ENCODE peak calls at places on chromosomes 3 and 15, in nine cellular contexts. One of them, this sample, is unnamed.

GRCh38 chr15:87365221-87365620 is 891.3 kb downstream of the NTRK3 start:
- DNase-seq in iPS-NIHi11: no peak
- DNase-seq in CD4-positive, CD25-positive, alpha-beta regulatory T cell: no peak
- DNase-seq in activated CD4-positive, CD25-positive, alpha-beta regulatory T cell: no peak
- DNase-seq in K562: no peak
- DNase-seq in GM03348: peak
- DNase-seq in activated CD8-positive, alpha-beta memory T cell treated with anti-CD3 and anti-CD28 coated beads for 1 hour: no peak
- DNase-seq in kidney tubule cell: peak
- DNase-seq in neuronal stem cell: no peak
- DNase-seq in this sample: no peak

GRCh38 chr3:4897765-4898453 is 81.3 kb upstream of the BHLHE40 start:
- DNase-seq in iPS-NIHi11: no peak
- DNase-seq in CD4-positive, CD25-positive, alpha-beta regulatory T cell: no peak
- DNase-seq in activated CD4-positive, CD25-positive, alpha-beta regulatory T cell: no peak
- DNase-seq in K562: no peak
- DNase-seq in GM03348: peak
- DNase-seq in activated CD8-positive, alpha-beta memory T cell treated with anti-CD3 and anti-CD28 coated beads for 1 hour: no peak
- DNase-seq in kidney tubule cell: no peak
- DNase-seq in neuronal stem cell: no peak
- DNase-seq in this sample: no peak

GRCh38 chr15:38130739-38131498 is 121.7 kb upstream of the SPRED1 start:
- DNase-seq in iPS-NIHi11: peak
- DNase-seq in CD4-positive, CD25-positive, alpha-beta regulatory T cell: no peak
- DNase-seq in activated CD4-positive, CD25-positive, alpha-beta regulatory T cell: no peak
- DNase-seq in K562: peak
- DNase-seq in GM03348: peak
- DNase-seq in activated CD8-positive, alpha-beta memory T cell treated with anti-CD3 and anti-CD28 coated beads for 1 hour: no peak
- DNase-seq in kidney tubule cell: peak
- DNase-seq in neuronal stem cell: no peak
- DNase-seq in this sample: no peak

GRCh38 chr3:115912372-115912771 is 289.1 kb downstream of the GAP43 start:
- DNase-seq in iPS-NIHi11: no peak
- DNase-seq in CD4-positive, CD25-positive, alpha-beta regulatory T cell: no peak
- DNase-seq in activated CD4-positive, CD25-positive, alpha-beta regulatory T cell: no peak
- DNase-seq in K562: no peak
- DNase-seq in GM03348: no peak
- DNase-seq in activated CD8-positive, alpha-beta memory T cell treated with anti-CD3 and anti-CD28 coated beads for 1 hour: no peak
- DNase-seq in kidney tubule cell: peak
- DNase-seq in neuronal stem cell: no peak
- DNase-seq in this sample: no peak

GRCh38 chr3:169387751-169388696 is 275.5 kb downstream of the MECOM start:
- DNase-seq in iPS-NIHi11: no peak
- DNase-seq in CD4-positive, CD25-positive, alpha-beta regulatory T cell: no peak
- DNase-seq in activated CD4-positive, CD25-positive, alpha-beta regulatory T cell: no peak
- DNase-seq in K562: no peak
- DNase-seq in GM03348: no peak
- DNase-seq in activated CD8-positive, alpha-beta memory T cell treated with anti-CD3 and anti-CD28 coated beads for 1 hour: no peak
- DNase-seq in kidney tubule cell: peak
- DNase-seq in neuronal stem cell: no peak
- DNase-seq in this sample: no peak

GRCh38 chr3:184323696-184324095 is 9.3 kb downstream of the EIF4G1 start:
- DNase-seq in iPS-NIHi11: peak
- DNase-seq in CD4-positive, CD25-positive, alpha-beta regulatory T cell: no peak
- DNase-seq in activated CD4-positive, CD25-positive, alpha-beta regulatory T cell: no peak
- DNase-seq in K562: no peak
- DNase-seq in GM03348: no peak
- DNase-seq in activated CD8-positive, alpha-beta memory T cell treated with anti-CD3 and anti-CD28 coated beads for 1 hour: no peak
- DNase-seq in kidney tubule cell: no peak
- DNase-seq in neuronal stem cell: no peak
- DNase-seq in this sample: no peak

GRCh38 chr3:17442332-17443049 is 299.9 kb downstream of the TBC1D5 start:
- DNase-seq in iPS-NIHi11: no peak
- DNase-seq in CD4-positive, CD25-positive, alpha-beta regulatory T cell: no peak
- DNase-seq in activated CD4-positive, CD25-positive, alpha-beta regulatory T cell: no peak
- DNase-seq in K562: peak
- DNase-seq in GM03348: no peak
- DNase-seq in activated CD8-positive, alpha-beta memory T cell treated with anti-CD3 and anti-CD28 coated beads for 1 hour: no peak
- DNase-seq in kidney tubule cell: peak
- DNase-seq in neuronal stem cell: no peak
- DNase-seq in this sample: no peak

GRCh38 chr3:54773251-54773650 is 154.6 kb downstream of the LRTM1 start:
- DNase-seq in iPS-NIHi11: no peak
- DNase-seq in CD4-positive, CD25-positive, alpha-beta regulatory T cell: no peak
- DNase-seq in activated CD4-positive, CD25-positive, alpha-beta regulatory T cell: no peak
- DNase-seq in K562: no peak
- DNase-seq in GM03348: no peak
- DNase-seq in activated CD8-positive, alpha-beta memory T cell treated with anti-CD3 and anti-CD28 coated beads for 1 hour: no peak
- DNase-seq in kidney tubule cell: no peak
- DNase-seq in neuronal stem cell: no peak
- DNase-seq in this sample: no peak

GRCh38 chr3:53819163-53819868 is 26.9 kb downstream of the CHDH start:
- DNase-seq in iPS-NIHi11: no peak
- DNase-seq in CD4-positive, CD25-positive, alpha-beta regulatory T cell: no peak
- DNase-seq in activated CD4-positive, CD25-positive, alpha-beta regulatory T cell: no peak
- DNase-seq in K562: no peak
- DNase-seq in GM03348: no peak
- DNase-seq in activated CD8-positive, alpha-beta memory T cell treated with anti-CD3 and anti-CD28 coated beads for 1 hour: no peak
- DNase-seq in kidney tubule cell: no peak
- DNase-seq in neuronal stem cell: no peak
- DNase-seq in this sample: no peak

GRCh38 chr3:152232679-152233078 is 36.0 kb upstream of the MBNL1 start:
- DNase-seq in iPS-NIHi11: no peak
- DNase-seq in CD4-positive, CD25-positive, alpha-beta regulatory T cell: no peak
- DNase-seq in activated CD4-positive, CD25-positive, alpha-beta regulatory T cell: no peak
- DNase-seq in K562: no peak
- DNase-seq in GM03348: no peak
- DNase-seq in activated CD8-positive, alpha-beta memory T cell treated with anti-CD3 and anti-CD28 coated beads for 1 hour: no peak
- DNase-seq in kidney tubule cell: no peak
- DNase-seq in neuronal stem cell: no peak
- DNase-seq in this sample: no peak

GRCh38 chr15:71496336-71496955 is 313.9 kb upstream of the NR2E3 start:
- DNase-seq in iPS-NIHi11: no peak
- DNase-seq in CD4-positive, CD25-positive, alpha-beta regulatory T cell: no peak
- DNase-seq in activated CD4-positive, CD25-positive, alpha-beta regulatory T cell: no peak
- DNase-seq in K562: no peak
- DNase-seq in GM03348: peak
- DNase-seq in activated CD8-positive, alpha-beta memory T cell treated with anti-CD3 and anti-CD28 coated beads for 1 hour: no peak
- DNase-seq in kidney tubule cell: no peak
- DNase-seq in neuronal stem cell: no peak
- DNase-seq in this sample: no peak

GRCh38 chr3:136018876-136019275 is 53.3 kb downstream of the PPP2R3A start:
- DNase-seq in iPS-NIHi11: no peak
- DNase-seq in CD4-positive, CD25-positive, alpha-beta regulatory T cell: no peak
- DNase-seq in activated CD4-positive, CD25-positive, alpha-beta regulatory T cell: no peak
- DNase-seq in K562: no peak
- DNase-seq in GM03348: peak
- DNase-seq in activated CD8-positive, alpha-beta memory T cell treated with anti-CD3 and anti-CD28 coated beads for 1 hour: no peak
- DNase-seq in kidney tubule cell: no peak
- DNase-seq in neuronal stem cell: no peak
- DNase-seq in this sample: no peak

GRCh38 chr3:177777699-177778098 is 580.4 kb upstream of the TBL1XR1 start:
- DNase-seq in iPS-NIHi11: peak
- DNase-seq in CD4-positive, CD25-positive, alpha-beta regulatory T cell: peak
- DNase-seq in activated CD4-positive, CD25-positive, alpha-beta regulatory T cell: no peak
- DNase-seq in K562: peak
- DNase-seq in GM03348: no peak
- DNase-seq in activated CD8-positive, alpha-beta memory T cell treated with anti-CD3 and anti-CD28 coated beads for 1 hour: no peak
- DNase-seq in kidney tubule cell: peak
- DNase-seq in neuronal stem cell: peak
- DNase-seq in this sample: no peak

GRCh38 chr15:40925863-40926658 is 3.1 kb upstream of the DLL4 start:
- DNase-seq in iPS-NIHi11: no peak
- DNase-seq in CD4-positive, CD25-positive, alpha-beta regulatory T cell: no peak
- DNase-seq in activated CD4-positive, CD25-positive, alpha-beta regulatory T cell: no peak
- DNase-seq in K562: peak
- DNase-seq in GM03348: peak
- DNase-seq in activated CD8-positive, alpha-beta memory T cell treated with anti-CD3 and anti-CD28 coated beads for 1 hour: no peak
- DNase-seq in kidney tubule cell: no peak
- DNase-seq in neuronal stem cell: no peak
- DNase-seq in this sample: no peak

GRCh38 chr15:45773149-45773548 is 138.3 kb downstream of the SQOR start:
- DNase-seq in iPS-NIHi11: no peak
- DNase-seq in CD4-positive, CD25-positive, alpha-beta regulatory T cell: no peak
- DNase-seq in activated CD4-positive, CD25-positive, alpha-beta regulatory T cell: no peak
- DNase-seq in K562: no peak
- DNase-seq in GM03348: no peak
- DNase-seq in activated CD8-positive, alpha-beta memory T cell treated with anti-CD3 and anti-CD28 coated beads for 1 hour: no peak
- DNase-seq in kidney tubule cell: no peak
- DNase-seq in neuronal stem cell: no peak
- DNase-seq in this sample: no peak

GRCh38 chr3:27794211-27794610 is 72.1 kb upstream of the EOMES start:
- DNase-seq in iPS-NIHi11: no peak
- DNase-seq in CD4-positive, CD25-positive, alpha-beta regulatory T cell: no peak
- DNase-seq in activated CD4-positive, CD25-positive, alpha-beta regulatory T cell: no peak
- DNase-seq in K562: no peak
- DNase-seq in GM03348: no peak
- DNase-seq in activated CD8-positive, alpha-beta memory T cell treated with anti-CD3 and anti-CD28 coated beads for 1 hour: no peak
- DNase-seq in kidney tubule cell: no peak
- DNase-seq in neuronal stem cell: no peak
- DNase-seq in this sample: no peak

GRCh38 chr3:143565943-143566342 is 282.3 kb downstream of the SLC9A9 start:
- DNase-seq in iPS-NIHi11: no peak
- DNase-seq in CD4-positive, CD25-positive, alpha-beta regulatory T cell: no peak
- DNase-seq in activated CD4-positive, CD25-positive, alpha-beta regulatory T cell: no peak
- DNase-seq in K562: no peak
- DNase-seq in GM03348: no peak
- DNase-seq in activated CD8-positive, alpha-beta memory T cell treated with anti-CD3 and anti-CD28 coated beads for 1 hour: no peak
- DNase-seq in kidney tubule cell: no peak
- DNase-seq in neuronal stem cell: no peak
- DNase-seq in this sample: no peak

GRCh38 chr3:9196009-9196408 is 53.4 kb downstream of the SRGAP3 start:
- DNase-seq in iPS-NIHi11: peak
- DNase-seq in CD4-positive, CD25-positive, alpha-beta regulatory T cell: no peak
- DNase-seq in activated CD4-positive, CD25-positive, alpha-beta regulatory T cell: no peak
- DNase-seq in K562: no peak
- DNase-seq in GM03348: no peak
- DNase-seq in activated CD8-positive, alpha-beta memory T cell treated with anti-CD3 and anti-CD28 coated beads for 1 hour: no peak
- DNase-seq in kidney tubule cell: no peak
- DNase-seq in neuronal stem cell: peak
- DNase-seq in this sample: no peak

GRCh38 chr3:62233065-62233464 is 140.3 kb downstream of the FEZF2 start:
- DNase-seq in iPS-NIHi11: peak
- DNase-seq in CD4-positive, CD25-positive, alpha-beta regulatory T cell: no peak
- DNase-seq in activated CD4-positive, CD25-positive, alpha-beta regulatory T cell: no peak
- DNase-seq in K562: peak
- DNase-seq in GM03348: no peak
- DNase-seq in activated CD8-positive, alpha-beta memory T cell treated with anti-CD3 and anti-CD28 coated beads for 1 hour: no peak
- DNase-seq in kidney tubule cell: no peak
- DNase-seq in neuronal stem cell: no peak
- DNase-seq in this sample: no peak

GRCh38 chr3:176574736-176575135 is 622.5 kb downstream of the TBL1XR1 start:
- DNase-seq in iPS-NIHi11: no peak
- DNase-seq in CD4-positive, CD25-positive, alpha-beta regulatory T cell: no peak
- DNase-seq in activated CD4-positive, CD25-positive, alpha-beta regulatory T cell: no peak
- DNase-seq in K562: no peak
- DNase-seq in GM03348: peak
- DNase-seq in activated CD8-positive, alpha-beta memory T cell treated with anti-CD3 and anti-CD28 coated beads for 1 hour: no peak
- DNase-seq in kidney tubule cell: no peak
- DNase-seq in neuronal stem cell: no peak
- DNase-seq in this sample: no peak

GRCh38 chr3:39038165-39038564 is 13.6 kb downstream of the SCN11A start:
- DNase-seq in iPS-NIHi11: no peak
- DNase-seq in CD4-positive, CD25-positive, alpha-beta regulatory T cell: no peak
- DNase-seq in activated CD4-positive, CD25-positive, alpha-beta regulatory T cell: no peak
- DNase-seq in K562: no peak
- DNase-seq in GM03348: peak
- DNase-seq in activated CD8-positive, alpha-beta memory T cell treated with anti-CD3 and anti-CD28 coated beads for 1 hour: no peak
- DNase-seq in kidney tubule cell: peak
- DNase-seq in neuronal stem cell: no peak
- DNase-seq in this sample: no peak

GRCh38 chr3:46812237-46812791 is 50.9 kb downstream of the MYL3 start:
- DNase-seq in iPS-NIHi11: peak
- DNase-seq in CD4-positive, CD25-positive, alpha-beta regulatory T cell: peak
- DNase-seq in activated CD4-positive, CD25-positive, alpha-beta regulatory T cell: peak
- DNase-seq in K562: peak
- DNase-seq in GM03348: peak
- DNase-seq in activated CD8-positive, alpha-beta memory T cell treated with anti-CD3 and anti-CD28 coated beads for 1 hour: peak
- DNase-seq in kidney tubule cell: peak
- DNase-seq in neuronal stem cell: peak
- DNase-seq in this sample: no peak

GRCh38 chr3:122921791-122922651 is 105.5 kb downstream of the SEMA5B start:
- DNase-seq in iPS-NIHi11: peak
- DNase-seq in CD4-positive, CD25-positive, alpha-beta regulatory T cell: no peak
- DNase-seq in activated CD4-positive, CD25-positive, alpha-beta regulatory T cell: no peak
- DNase-seq in K562: peak
- DNase-seq in GM03348: no peak
- DNase-seq in activated CD8-positive, alpha-beta memory T cell treated with anti-CD3 and anti-CD28 coated beads for 1 hour: no peak
- DNase-seq in kidney tubule cell: peak
- DNase-seq in neuronal stem cell: peak
- DNase-seq in this sample: no peak

GRCh38 chr15:76986743-76987142 is 8.2 kb upstream of the PSTPIP1 start:
- DNase-seq in iPS-NIHi11: no peak
- DNase-seq in CD4-positive, CD25-positive, alpha-beta regulatory T cell: no peak
- DNase-seq in activated CD4-positive, CD25-positive, alpha-beta regulatory T cell: no peak
- DNase-seq in K562: no peak
- DNase-seq in GM03348: no peak
- DNase-seq in activated CD8-positive, alpha-beta memory T cell treated with anti-CD3 and anti-CD28 coated beads for 1 hour: no peak
- DNase-seq in kidney tubule cell: no peak
- DNase-seq in neuronal stem cell: no peak
- DNase-seq in this sample: no peak

GRCh38 chr3:10462641-10463040 is 42.7 kb downstream of the ATP2B2 start:
- DNase-seq in iPS-NIHi11: no peak
- DNase-seq in CD4-positive, CD25-positive, alpha-beta regulatory T cell: no peak
- DNase-seq in activated CD4-positive, CD25-positive, alpha-beta regulatory T cell: no peak
- DNase-seq in K562: no peak
- DNase-seq in GM03348: no peak
- DNase-seq in activated CD8-positive, alpha-beta memory T cell treated with anti-CD3 and anti-CD28 coated beads for 1 hour: no peak
- DNase-seq in kidney tubule cell: no peak
- DNase-seq in neuronal stem cell: no peak
- DNase-seq in this sample: no peak

GRCh38 chr3:137767146-137768020 is 3.3 kb downstream of the SOX14 start:
- DNase-seq in iPS-NIHi11: peak
- DNase-seq in CD4-positive, CD25-positive, alpha-beta regulatory T cell: no peak
- DNase-seq in activated CD4-positive, CD25-positive, alpha-beta regulatory T cell: no peak
- DNase-seq in K562: no peak
- DNase-seq in GM03348: peak
- DNase-seq in activated CD8-positive, alpha-beta memory T cell treated with anti-CD3 and anti-CD28 coated beads for 1 hour: no peak
- DNase-seq in kidney tubule cell: no peak
- DNase-seq in neuronal stem cell: no peak
- DNase-seq in this sample: no peak

GRCh38 chr15:73457334-73457733 is 14.4 kb downstream of the REC114 start:
- DNase-seq in iPS-NIHi11: no peak
- DNase-seq in CD4-positive, CD25-positive, alpha-beta regulatory T cell: no peak
- DNase-seq in activated CD4-positive, CD25-positive, alpha-beta regulatory T cell: no peak
- DNase-seq in K562: no peak
- DNase-seq in GM03348: no peak
- DNase-seq in activated CD8-positive, alpha-beta memory T cell treated with anti-CD3 and anti-CD28 coated beads for 1 hour: no peak
- DNase-seq in kidney tubule cell: no peak
- DNase-seq in neuronal stem cell: no peak
- DNase-seq in this sample: no peak

GRCh38 chr15:74653426-74654082 is 37.9 kb downstream of the CLK3 start:
- DNase-seq in iPS-NIHi11: no peak
- DNase-seq in CD4-positive, CD25-positive, alpha-beta regulatory T cell: no peak
- DNase-seq in activated CD4-positive, CD25-positive, alpha-beta regulatory T cell: no peak
- DNase-seq in K562: no peak
- DNase-seq in GM03348: peak
- DNase-seq in activated CD8-positive, alpha-beta memory T cell treated with anti-CD3 and anti-CD28 coated beads for 1 hour: no peak
- DNase-seq in kidney tubule cell: peak
- DNase-seq in neuronal stem cell: no peak
- DNase-seq in this sample: no peak

GRCh38 chr15:85494035-85494793 is 113.8 kb downstream of the AKAP13 start:
- DNase-seq in iPS-NIHi11: peak
- DNase-seq in CD4-positive, CD25-positive, alpha-beta regulatory T cell: no peak
- DNase-seq in activated CD4-positive, CD25-positive, alpha-beta regulatory T cell: no peak
- DNase-seq in K562: peak
- DNase-seq in GM03348: peak
- DNase-seq in activated CD8-positive, alpha-beta memory T cell treated with anti-CD3 and anti-CD28 coated beads for 1 hour: no peak
- DNase-seq in kidney tubule cell: peak
- DNase-seq in neuronal stem cell: no peak
- DNase-seq in this sample: no peak

GRCh38 chr3:104879919-104880318 is 486.8 kb upstream of the ALCAM start:
- DNase-seq in iPS-NIHi11: no peak
- DNase-seq in CD4-positive, CD25-positive, alpha-beta regulatory T cell: no peak
- DNase-seq in activated CD4-positive, CD25-positive, alpha-beta regulatory T cell: no peak
- DNase-seq in K562: no peak
- DNase-seq in GM03348: no peak
- DNase-seq in activated CD8-positive, alpha-beta memory T cell treated with anti-CD3 and anti-CD28 coated beads for 1 hour: no peak
- DNase-seq in kidney tubule cell: no peak
- DNase-seq in neuronal stem cell: no peak
- DNase-seq in this sample: no peak

GRCh38 chr15:79243723-79244122 is 38.8 kb upstream of the ANKRD34C start:
- DNase-seq in iPS-NIHi11: no peak
- DNase-seq in CD4-positive, CD25-positive, alpha-beta regulatory T cell: no peak
- DNase-seq in activated CD4-positive, CD25-positive, alpha-beta regulatory T cell: no peak
- DNase-seq in K562: no peak
- DNase-seq in GM03348: no peak
- DNase-seq in activated CD8-positive, alpha-beta memory T cell treated with anti-CD3 and anti-CD28 coated beads for 1 hour: no peak
- DNase-seq in kidney tubule cell: no peak
- DNase-seq in neuronal stem cell: no peak
- DNase-seq in this sample: no peak